ENCODE peak calls at places on chromosomes 6 and 20, in seven cellular contexts. Q, P, N, K, Z, A and Y are unnamed samples.

GRCh38 chr6:3887150-3887700 is 38.1 kb downstream of the FAM50B start:
- DNase-seq in Q (no peak), P (peak), N (no peak), K (peak), Z (no peak), A (no peak), Y (no peak)

GRCh38 chr6:170281331-170282292 is 9.3 kb downstream of the DLL1 start:
- DNase-seq in Q (no peak), P (no peak), N (no peak), K (no peak), Z (no peak), A (no peak), Y (no peak)

GRCh38 chr6:145749632-145750031 is 14.3 kb upstream of the EPM2A start:
- DNase-seq in Q (no peak), P (peak), N (no peak), K (no peak), Z (no peak), A (no peak), Y (peak)

GRCh38 chr20:23641936-23642751 is 4.4 kb upstream of the CST3 start:
- DNase-seq in Q (no peak), P (peak), N (no peak), K (no peak), Z (no peak), A (peak), Y (no peak)

GRCh38 chr6:139373154-139373927 is 1.1 kb downstream of the CITED2 start:
- DNase-seq in Q (peak), P (peak), N (peak), K (peak), Z (no peak), A (peak), Y (peak)

GRCh38 chr6:4319992-4320683 is 184.8 kb upstream of the ECI2 start:
- DNase-seq in Q (no peak), P (peak), N (no peak), K (no peak), Z (no peak), A (no peak), Y (no peak)

GRCh38 chr20:13265941-13266340 is 44.9 kb downstream of the ISM1 start:
- DNase-seq in Q (no peak), P (no peak), N (no peak), K (no peak), Z (no peak), A (no peak), Y (no peak)

GRCh38 chr6:143514996-143515760 is 3.7 kb upstream of the FUCA2 start:
- DNase-seq in Q (no peak), P (no peak), N (no peak), K (no peak), Z (no peak), A (no peak), Y (peak)

GRCh38 chr6:4693566-4693965 is 82.6 kb upstream of the CDYL start:
- DNase-seq in Q (no peak), P (no peak), N (no peak), K (no peak), Z (no peak), A (no peak), Y (no peak)

GRCh38 chr20:62652051-62652893 is 10.0 kb downstream of the SLCO4A1 start:
- DNase-seq in Q (peak), P (peak), N (peak), K (peak), Z (peak), A (peak), Y (peak)

GRCh38 chr20:56181593-56181992 is 66.9 kb upstream of the MC3R start:
- DNase-seq in Q (no peak), P (no peak), N (no peak), K (no peak), Z (no peak), A (no peak), Y (no peak)

GRCh38 chr6:150756170-150756569 is 109.3 kb upstream of the MTHFD1L start:
- DNase-seq in Q (no peak), P (no peak), N (no peak), K (no peak), Z (no peak), A (no peak), Y (no peak)

GRCh38 chr6:39901116-39901655 is 33.1 kb downstream of the MOCS1 start:
- DNase-seq in Q (no peak), P (no peak), N (no peak), K (peak), Z (no peak), A (no peak), Y (no peak)

GRCh38 chr6:19788684-19789083 is 48.5 kb upstream of the ID4 start:
- DNase-seq in Q (no peak), P (no peak), N (no peak), K (no peak), Z (no peak), A (no peak), Y (no peak)

GRCh38 chr20:22411568-22412450 is 172.6 kb downstream of the FOXA2 start:
- DNase-seq in Q (no peak), P (no peak), N (peak), K (no peak), Z (no peak), A (no peak), Y (peak)

GRCh38 chr20:23091741-23092408 is 5.8 kb upstream of the CD93 start:
- DNase-seq in Q (no peak), P (no peak), N (no peak), K (peak), Z (no peak), A (no peak), Y (peak)

GRCh38 chr20:13549451-13549850 is 89.3 kb downstream of the TASP1 start:
- DNase-seq in Q (no peak), P (no peak), N (no peak), K (no peak), Z (no peak), A (no peak), Y (peak)

GRCh38 chr20:23047738-23048214 is 1.7 kb downstream of the THBD start:
- DNase-seq in Q (no peak), P (no peak), N (no peak), K (no peak), Z (no peak), A (no peak), Y (peak)

GRCh38 chr6:148431413-148431812 is 88.8 kb downstream of the SASH1 start:
- DNase-seq in Q (no peak), P (no peak), N (no peak), K (no peak), Z (no peak), A (no peak), Y (no peak)

GRCh38 chr6:76876922-76877553 is 586.3 kb downstream of the HTR1B start:
- DNase-seq in Q (no peak), P (peak), N (no peak), K (no peak), Z (no peak), A (no peak), Y (no peak)

GRCh38 chr6:112480551-112480950 is 133.4 kb downstream of the RFPL4B start:
- DNase-seq in Q (no peak), P (peak), N (no peak), K (no peak), Z (no peak), A (no peak), Y (no peak)

GRCh38 chr6:14871196-14871595 is 374.7 kb upstream of the JARID2 start:
- DNase-seq in Q (no peak), P (peak), N (no peak), K (no peak), Z (no peak), A (no peak), Y (no peak)

GRCh38 chr6:100880149-100880900 is 804 bp downstream of the ASCC3 start:
- DNase-seq in Q (no peak), P (peak), N (no peak), K (no peak), Z (no peak), A (no peak), Y (peak)

GRCh38 chr20:24017160-24017761 is 28.7 kb upstream of the GGTLC1 start:
- DNase-seq in Q (no peak), P (no peak), N (no peak), K (no peak), Z (no peak), A (no peak), Y (no peak)

GRCh38 chr6:14910692-14911547 is 334.9 kb upstream of the JARID2 start:
- DNase-seq in Q (peak), P (peak), N (no peak), K (no peak), Z (no peak), A (no peak), Y (no peak)

GRCh38 chr6:15872252-15873103 is 209.7 kb upstream of the DTNBP1 start:
- DNase-seq in Q (no peak), P (no peak), N (no peak), K (no peak), Z (no peak), A (no peak), Y (no peak)

GRCh38 chr20:50587291-50587961 is 77.2 kb downstream of the PTPN1 start:
- DNase-seq in Q (no peak), P (no peak), N (no peak), K (no peak), Z (no peak), A (no peak), Y (no peak)

GRCh38 chr6:113464959-113465358 is 392.2 kb upstream of the MARCKS start:
- DNase-seq in Q (no peak), P (peak), N (peak), K (no peak), Z (peak), A (no peak), Y (peak)

GRCh38 chr20:59667131-59667530 is 62.8 kb downstream of the PHACTR3 start:
- DNase-seq in Q (no peak), P (no peak), N (no peak), K (no peak), Z (no peak), A (no peak), Y (no peak)

GRCh38 chr20:17680128-17680835 is 1.8 kb downstream of the RRBP1 start:
- DNase-seq in Q (no peak), P (peak), N (peak), K (peak), Z (no peak), A (peak), Y (no peak)

GRCh38 chr6:110513001-110513400 is 36.6 kb upstream of the SLC22A16 start:
- DNase-seq in Q (no peak), P (peak), N (no peak), K (no peak), Z (no peak), A (no peak), Y (no peak)

GRCh38 chr6:71419217-71419953 is 130.8 kb downstream of the OGFRL1 start:
- DNase-seq in Q (no peak), P (peak), N (no peak), K (no peak), Z (no peak), A (no peak), Y (no peak)

GRCh38 chr6:71419954-71420692 is 131.5 kb downstream of the OGFRL1 start:
- DNase-seq in Q (no peak), P (peak), N (no peak), K (peak), Z (no peak), A (peak), Y (peak)

GRCh38 chr6:71421611-71422010 is 133.0 kb downstream of the OGFRL1 start:
- DNase-seq in Q (no peak), P (no peak), N (no peak), K (no peak), Z (no peak), A (no peak), Y (no peak)

DNA sequence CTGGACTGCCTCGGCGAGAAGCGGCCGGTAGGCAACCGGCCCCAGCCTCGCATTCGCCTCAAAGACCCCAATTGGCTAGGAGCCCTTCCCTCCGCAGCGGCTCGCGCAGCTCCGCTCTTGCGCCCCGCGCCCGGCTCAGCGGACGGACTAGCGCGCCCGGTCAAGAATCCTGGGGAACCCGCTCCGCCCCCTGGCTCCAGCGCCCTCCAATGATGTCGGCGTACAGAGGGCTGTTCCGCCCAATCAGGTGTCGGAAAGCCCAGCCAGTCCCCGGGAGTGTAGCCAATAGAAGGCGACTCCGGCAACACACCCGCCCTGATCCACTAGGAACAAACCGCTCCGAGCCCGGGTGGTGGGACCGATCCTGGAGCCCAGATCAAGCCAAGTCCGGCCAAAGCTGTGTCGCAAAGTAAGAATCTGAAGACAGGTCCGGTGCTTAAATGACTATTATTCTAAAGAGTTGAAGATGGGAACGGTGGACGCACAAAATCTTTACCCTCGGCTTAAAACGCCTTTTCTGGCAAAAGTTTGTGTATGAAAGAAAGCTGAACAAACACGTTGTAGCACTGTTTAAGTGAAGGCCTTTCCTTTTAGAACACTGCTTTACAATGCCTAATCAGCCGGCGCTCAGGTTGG is 132.2 kb downstream of the OGFRL1 start:
- DNase-seq in Q (no peak), P (peak), N (peak), K (peak), Z (no peak), A (peak), Y (peak)
- TF ChIP-seq POLR2A in Q (no peak), P (peak), N (peak), K (no peak), Z (no peak), A (peak), Y (no peak)

GRCh38 chr6:30719356-30719755 is 796 bp upstream of the TUBB start:
- DNase-seq in Q (no peak), P (no peak), N (no peak), K (no peak), Z (no peak), A (no peak), Y (peak)

GRCh38 chr6:30722280-30723112 is 2.3 kb downstream of the TUBB start:
- DNase-seq in Q (no peak), P (peak), N (peak), K (peak), Z (peak), A (peak), Y (peak)

GRCh38 chr6:30721198-30722024 is 1.3 kb downstream of the TUBB start:
- DNase-seq in Q (peak), P (peak), N (no peak), K (peak), Z (peak), A (peak), Y (peak)

GRCh38 chr6:30720738-30721197 is 616 bp downstream of the TUBB start:
- DNase-seq in Q (no peak), P (peak), N (no peak), K (peak), Z (no peak), A (peak), Y (peak)

GRCh38 chr6:30719791-30720737 is at the start of gene TUBB:
- DNase-seq in Q (peak), P (peak), N (peak), K (peak), Z (peak), A (peak), Y (peak)
- TF ChIP-seq POLR2A in Q (peak), P (peak), N (peak), K (peak), Z (no peak), A (peak), Y (peak)

GRCh38 chr6:169212897-169213813 is 40.5 kb downstream of the THBS2 start:
- DNase-seq in Q (peak), P (peak), N (peak), K (peak), Z (peak), A (peak), Y (peak)
- TF ChIP-seq POLR2A in Q (no peak), P (peak), N (peak), K (no peak), Z (no peak), A (peak), Y (no peak)

GRCh38 chr6:159777240-159777904 is 12.0 kb downstream of the TCP1 start:
- DNase-seq in Q (no peak), P (no peak), N (no peak), K (no peak), Z (no peak), A (no peak), Y (no peak)

GRCh38 chr6:159778131-159778530 is 11.3 kb downstream of the TCP1 start:
- DNase-seq in Q (no peak), P (no peak), N (no peak), K (no peak), Z (no peak), A (no peak), Y (no peak)

GRCh38 chr6:159778542-159778941 is 10.9 kb downstream of the TCP1 start:
- DNase-seq in Q (no peak), P (no peak), N (no peak), K (no peak), Z (no peak), A (no peak), Y (no peak)
- TF ChIP-seq POLR2A in Q (no peak), P (no peak), N (no peak), K (no peak), Z (no peak), A (no peak), Y (no peak)

GRCh38 chr20:19757487-19757972 is 528 bp upstream of the RIN2 start:
- DNase-seq in Q (no peak), P (peak), N (peak), K (peak), Z (no peak), A (peak), Y (no peak)
- TF ChIP-seq POLR2A in Q (no peak), P (no peak), N (peak), K (no peak), Z (no peak), A (peak), Y (no peak)

DNA sequence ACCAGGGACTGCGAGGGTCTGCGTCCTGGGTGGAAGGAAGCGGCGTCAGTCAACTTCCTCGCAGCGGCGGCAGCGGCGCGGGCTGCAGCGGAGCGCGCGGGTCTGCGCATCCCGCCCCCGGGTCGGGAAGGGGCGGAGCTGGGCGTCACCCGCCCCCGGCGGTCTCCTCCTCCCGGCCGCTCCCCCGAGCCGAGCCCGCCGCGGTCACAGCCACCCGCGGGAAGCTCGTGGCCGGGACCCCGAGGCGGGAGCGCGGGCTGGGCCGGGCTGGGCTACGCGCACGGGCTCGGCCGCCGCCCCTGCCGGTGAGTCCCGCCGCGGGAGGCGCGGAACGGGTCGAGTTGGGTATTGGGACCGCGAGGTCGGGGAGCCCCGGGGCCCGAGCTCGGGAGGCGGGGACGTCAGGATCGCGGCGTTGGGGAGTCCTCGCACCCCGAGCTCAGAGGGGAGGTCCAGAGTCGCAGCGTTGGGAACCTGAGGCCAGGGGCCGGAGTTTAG is at the start of gene PAQR8:
- DNase-seq in Q (peak), P (peak), N (peak), K (peak), Z (peak), A (peak), Y (peak)
- TF ChIP-seq POLR2A in Q (no peak), P (no peak), N (peak), K (no peak), Z (peak), A (peak), Y (peak)

DNA sequence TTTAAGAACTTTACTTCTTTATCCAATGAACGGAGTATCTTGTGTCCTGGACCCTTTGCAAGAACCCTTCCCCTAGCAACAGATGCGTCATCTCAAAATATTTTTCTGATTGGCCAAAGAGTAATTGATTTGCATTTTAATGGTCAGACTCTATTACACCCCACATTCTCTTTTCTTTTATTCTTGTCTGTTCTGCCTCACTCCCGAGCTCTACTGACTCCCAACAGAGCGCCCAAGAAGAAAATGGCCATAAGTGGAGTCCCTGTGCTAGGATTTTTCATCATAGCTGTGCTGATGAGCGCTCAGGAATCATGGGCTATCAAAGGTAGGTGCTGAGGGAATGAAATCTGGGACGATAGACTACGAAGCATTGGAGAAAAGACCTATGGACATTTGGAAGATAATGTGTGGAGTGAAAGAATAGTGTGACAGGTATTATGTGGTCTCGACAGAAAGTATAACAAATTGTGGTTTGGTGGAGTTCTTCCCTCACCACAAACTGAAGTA is at the start of gene HLA-DRA:
- DNase-seq in Q (no peak), P (peak), N (no peak), K (no peak), Z (peak), A (no peak), Y (peak)
- TF ChIP-seq POLR2A in Q (peak), P (no peak), N (no peak), K (peak), Z (no peak), A (no peak), Y (no peak)